ENCODE peak calls at places on chromosomes 6 and 20, in four cellular contexts. One of them, this sample, is unnamed.

GRCh38 chr20:59684685-59685212 is 80.4 kb downstream of the PHACTR3 start:
- DNase-seq in fibroblast of lung: no peak
- DNase-seq in PC-3: no peak
- DNase-seq in mammary epithelial cell: no peak
- DNase-seq in this sample: no peak

GRCh38 chr6:5995705-5996686 is 10.7 kb downstream of the NRN1 start:
- DNase-seq in fibroblast of lung: peak; percentile 31
- DNase-seq in PC-3: no peak
- DNase-seq in mammary epithelial cell: peak; percentile 58
- DNase-seq in this sample: peak; percentile 92

GRCh38 chr6:34425132-34425497 is 754 bp downstream of the RPS10 start:
- DNase-seq in fibroblast of lung: peak; percentile 15
- DNase-seq in PC-3: no peak
- DNase-seq in mammary epithelial cell: no peak
- DNase-seq in this sample: peak; percentile 55

GRCh38 chr20:48791014-48791413 is 36.8 kb downstream of the PREX1 start:
- DNase-seq in fibroblast of lung: peak; percentile 38
- DNase-seq in PC-3: peak; percentile 53
- DNase-seq in mammary epithelial cell: no peak
- DNase-seq in this sample: peak; percentile 24

GRCh38 chr6:74519172-74519571 is 686.7 kb downstream of the COL12A1 start:
- DNase-seq in fibroblast of lung: peak; percentile 56
- DNase-seq in PC-3: peak; percentile 38
- DNase-seq in mammary epithelial cell: peak; percentile 50
- DNase-seq in this sample: peak; percentile 86

GRCh38 chr6:100763617-100764016 is 117.5 kb downstream of the ASCC3 start:
- DNase-seq in fibroblast of lung: no peak
- DNase-seq in PC-3: no peak
- DNase-seq in mammary epithelial cell: no peak
- DNase-seq in this sample: no peak

GRCh38 chr20:13788167-13788834 is 3.5 kb downstream of the NDUFAF5 start:
- DNase-seq in fibroblast of lung: peak; percentile 63
- DNase-seq in PC-3: peak; percentile 74
- DNase-seq in mammary epithelial cell: peak; percentile 52
- DNase-seq in this sample: peak; percentile 74

GRCh38 chr20:36885355-36885754 is 9.4 kb downstream of the TLDC2 start:
- DNase-seq in fibroblast of lung: no peak
- DNase-seq in PC-3: peak; percentile 29
- DNase-seq in mammary epithelial cell: no peak
- DNase-seq in this sample: peak; percentile 17

GRCh38 chr6:112330071-112330876 is 16.9 kb upstream of the RFPL4B start:
- DNase-seq in fibroblast of lung: peak; percentile 60
- DNase-seq in PC-3: peak; percentile 41
- DNase-seq in mammary epithelial cell: peak; percentile 62
- DNase-seq in this sample: peak; percentile 82

GRCh38 chr6:66740346-66740745 is 1033.3 kb upstream of the EYS start:
- DNase-seq in fibroblast of lung: no peak
- DNase-seq in PC-3: no peak
- DNase-seq in mammary epithelial cell: no peak
- DNase-seq in this sample: no peak

GRCh38 chr20:62061851-62062418 is 3.7 kb downstream of the TAF4 start:
- DNase-seq in fibroblast of lung: no peak
- DNase-seq in PC-3: no peak
- DNase-seq in mammary epithelial cell: no peak
- DNase-seq in this sample: no peak

GRCh38 chr6:1016329-1017302 is 295.3 kb upstream of the FOXQ1 start:
- DNase-seq in fibroblast of lung: no peak
- DNase-seq in PC-3: no peak
- DNase-seq in mammary epithelial cell: no peak
- DNase-seq in this sample: no peak

GRCh38 chr6:71529026-71529425 is 240.4 kb downstream of the OGFRL1 start:
- DNase-seq in fibroblast of lung: no peak
- DNase-seq in PC-3: no peak
- DNase-seq in mammary epithelial cell: no peak
- DNase-seq in this sample: no peak

GRCh38 chr20:47501483-47502270 is at the start of gene NCOA3:
- DNase-seq in fibroblast of lung: peak; percentile 94
- DNase-seq in PC-3: peak; percentile 97
- DNase-seq in mammary epithelial cell: peak; percentile 92
- DNase-seq in this sample: peak; percentile 98

GRCh38 chr20:47502271-47502730 is 614 bp downstream of the NCOA3 start:
- DNase-seq in fibroblast of lung: peak; percentile 11
- DNase-seq in PC-3: no peak
- DNase-seq in mammary epithelial cell: peak; percentile 11
- DNase-seq in this sample: peak; percentile 54

GRCh38 chr20:47501117-47501482 is 587 bp upstream of the NCOA3 start:
- DNase-seq in fibroblast of lung: no peak
- DNase-seq in PC-3: peak; percentile 9
- DNase-seq in mammary epithelial cell: no peak
- DNase-seq in this sample: peak; percentile 46

GRCh38 chr20:47502801-47503239 is 1.1 kb downstream of the NCOA3 start:
- DNase-seq in fibroblast of lung: peak; percentile 47
- DNase-seq in PC-3: peak; percentile 63
- DNase-seq in mammary epithelial cell: peak; percentile 50
- DNase-seq in this sample: peak; percentile 76

DNA sequence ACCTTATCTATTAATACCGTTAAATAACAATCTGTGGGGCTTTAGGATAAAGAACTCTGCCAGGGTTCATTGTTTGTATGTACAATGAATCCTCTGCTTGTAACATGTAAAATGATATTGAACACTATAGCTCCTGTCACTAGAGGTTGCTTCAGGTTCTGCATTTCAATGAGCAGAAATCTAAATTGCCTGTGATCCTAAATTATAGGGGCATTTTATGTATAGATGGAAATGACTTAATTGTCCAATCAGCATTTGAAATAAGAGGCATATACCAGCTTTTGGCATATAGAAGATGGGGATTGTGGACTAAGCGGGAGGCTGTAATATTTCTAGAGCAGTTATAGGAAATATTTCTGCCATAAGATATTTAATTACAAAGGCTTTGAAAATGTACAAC is 2.0 kb downstream of the NCOA3 start:
- DNase-seq in fibroblast of lung: no peak
- DNase-seq in PC-3: peak; percentile 47
- DNase-seq in mammary epithelial cell: no peak
- DNase-seq in this sample: peak; percentile 14
- H3K4me2 ChIP-seq in fibroblast of lung: peak overlapping the region; percentile 85
- H3K4me2 ChIP-seq in PC-3: peak overlapping the region; percentile 93
- H3K4me2 ChIP-seq in mammary epithelial cell: peak overlapping the region; percentile 80
- H3K4me2 ChIP-seq in this sample: peak overlapping the region; percentile 97

GRCh38 chr6:149924933-149925252 is 2.0 kb upstream of the RAET1G start:
- DNase-seq in fibroblast of lung: no peak
- DNase-seq in PC-3: no peak
- DNase-seq in mammary epithelial cell: no peak
- DNase-seq in this sample: no peak

GRCh38 chr6:149924206-149924932 is 1.4 kb upstream of the RAET1G start:
- DNase-seq in fibroblast of lung: no peak
- DNase-seq in PC-3: no peak
- DNase-seq in mammary epithelial cell: no peak
- DNase-seq in this sample: no peak

GRCh38 chr6:149925253-149925973 is 2.5 kb upstream of the RAET1G start:
- DNase-seq in fibroblast of lung: peak; percentile 9
- DNase-seq in PC-3: no peak
- DNase-seq in mammary epithelial cell: no peak
- DNase-seq in this sample: peak; percentile 66

GRCh38 chr6:149922642-149923326 is at the start of gene RAET1G:
- DNase-seq in fibroblast of lung: peak; percentile 95
- DNase-seq in PC-3: peak; percentile 85
- DNase-seq in mammary epithelial cell: peak; percentile 93
- DNase-seq in this sample: peak; percentile 97

DNA sequence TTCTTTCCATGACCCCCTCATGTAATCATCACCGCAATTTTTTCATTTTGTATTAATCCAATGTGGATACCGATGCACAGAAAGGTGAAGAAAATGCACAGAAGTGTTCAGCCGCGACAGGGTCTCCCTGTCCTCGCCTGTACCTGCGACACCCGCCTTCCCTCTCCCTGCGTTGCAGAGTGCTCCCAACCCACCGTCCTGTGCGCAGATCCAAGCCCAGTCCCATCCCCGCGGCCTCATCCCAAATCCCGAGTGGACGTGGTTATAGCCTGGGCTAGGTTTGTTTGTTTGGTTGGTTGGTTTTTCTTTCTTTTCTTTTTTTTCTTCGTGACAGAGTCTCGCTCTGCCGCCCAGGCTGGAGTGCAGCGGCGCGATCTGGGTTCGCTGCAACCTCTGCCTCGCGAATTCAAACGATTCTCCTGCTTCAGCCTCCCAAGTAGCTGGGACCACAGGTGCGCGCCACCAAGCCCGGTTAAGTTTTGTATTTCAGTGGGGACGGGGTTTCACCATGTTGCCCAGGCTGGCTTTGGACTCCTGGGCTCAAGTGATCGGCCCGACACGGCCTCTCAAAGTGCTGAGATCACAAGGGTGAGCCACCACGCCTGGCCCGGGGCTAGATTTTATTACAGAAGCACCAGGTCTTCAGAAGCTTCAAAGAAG is 536 bp upstream of the RAET1G start:
- DNase-seq in fibroblast of lung: no peak
- DNase-seq in PC-3: no peak
- DNase-seq in mammary epithelial cell: no peak
- DNase-seq in this sample: no peak
- H3K9me3 ChIP-seq in fibroblast of lung: no peaks in the 10 kb centered on the region
- H3K9me3 ChIP-seq in PC-3: no peaks in the 10 kb centered on the region
- H3K9me3 ChIP-seq in mammary epithelial cell: no peaks in the 10 kb centered on the region
- H3K9me3 ChIP-seq in this sample: no peaks in the 10 kb centered on the region

DNA sequence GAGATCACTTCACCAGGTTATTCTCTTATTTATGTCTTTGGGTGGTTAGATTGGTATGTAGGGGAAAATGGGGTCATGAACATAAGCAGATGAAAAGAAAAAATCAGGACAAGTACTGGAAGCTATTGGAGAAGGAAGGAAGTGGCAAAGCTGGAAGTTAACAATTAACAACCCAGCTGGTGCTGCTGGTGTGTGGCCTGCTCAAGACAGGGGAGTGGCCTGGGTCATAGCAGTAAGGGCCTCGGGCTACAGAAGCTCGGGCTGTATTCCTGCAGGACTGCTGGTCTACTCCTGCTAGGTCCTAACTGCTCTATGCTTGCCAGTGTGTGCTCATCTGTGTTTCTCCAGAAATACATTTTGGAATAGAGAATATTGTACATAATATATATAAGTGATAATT is 19.6 kb downstream of the MYLIP start:
- DNase-seq in fibroblast of lung: no peak
- DNase-seq in PC-3: no peak
- DNase-seq in mammary epithelial cell: no peak
- DNase-seq in this sample: no peak
- H4K20me1 ChIP-seq in fibroblast of lung: no peaks in the 10 kb centered on the region
- H4K20me1 ChIP-seq in PC-3: no peaks in the 10 kb centered on the region
- H4K20me1 ChIP-seq in mammary epithelial cell: no peaks in the 10 kb centered on the region
- H4K20me1 ChIP-seq in this sample: no peaks in the 10 kb centered on the region

GRCh38 chr6:168459572-168459971 is 18.6 kb downstream of the SMOC2 start:
- DNase-seq in fibroblast of lung: no peak
- DNase-seq in PC-3: no peak
- DNase-seq in mammary epithelial cell: no peak
- DNase-seq in this sample: no peak

GRCh38 chr6:168456907-168457771 is 16.2 kb downstream of the SMOC2 start:
- DNase-seq in fibroblast of lung: no peak
- DNase-seq in PC-3: no peak
- DNase-seq in mammary epithelial cell: no peak
- DNase-seq in this sample: no peak

GRCh38 chr6:168458101-168458500 is 17.1 kb downstream of the SMOC2 start:
- DNase-seq in fibroblast of lung: no peak
- DNase-seq in PC-3: no peak
- DNase-seq in mammary epithelial cell: no peak
- DNase-seq in this sample: no peak

GRCh38 chr6:168468046-168468445 is 27.1 kb downstream of the SMOC2 start:
- DNase-seq in fibroblast of lung: no peak
- DNase-seq in PC-3: no peak
- DNase-seq in mammary epithelial cell: no peak
- DNase-seq in this sample: no peak

DNA sequence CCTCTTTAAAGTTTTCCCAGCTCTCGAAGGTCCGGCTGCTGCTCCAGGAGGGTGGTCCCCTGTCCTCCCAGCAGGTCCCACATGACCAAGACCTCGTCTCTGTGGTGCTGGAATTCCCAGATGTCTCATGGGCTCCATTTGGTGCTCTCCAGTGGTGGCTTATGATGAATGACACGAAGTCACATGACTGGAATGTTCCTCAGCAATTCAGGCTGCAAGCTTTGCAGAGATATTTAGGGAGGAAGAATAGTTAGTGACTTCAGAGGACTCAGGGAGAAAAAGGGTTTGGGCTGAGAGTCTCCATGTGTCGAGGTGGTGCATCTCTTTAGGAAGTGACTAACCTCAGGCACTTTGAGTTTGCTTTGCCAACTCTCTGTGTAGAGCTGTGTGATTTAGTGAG is 21.5 kb downstream of the SMOC2 start:
- DNase-seq in fibroblast of lung: no peak
- DNase-seq in PC-3: no peak
- DNase-seq in mammary epithelial cell: no peak
- DNase-seq in this sample: no peak
- H3K4me2 ChIP-seq in fibroblast of lung: no peak overlapping the region
- H3K4me2 ChIP-seq in PC-3: no peak overlapping the region
- H3K4me2 ChIP-seq in mammary epithelial cell: no peak overlapping the region
- H3K4me2 ChIP-seq in this sample: no peak overlapping the region

DNA sequence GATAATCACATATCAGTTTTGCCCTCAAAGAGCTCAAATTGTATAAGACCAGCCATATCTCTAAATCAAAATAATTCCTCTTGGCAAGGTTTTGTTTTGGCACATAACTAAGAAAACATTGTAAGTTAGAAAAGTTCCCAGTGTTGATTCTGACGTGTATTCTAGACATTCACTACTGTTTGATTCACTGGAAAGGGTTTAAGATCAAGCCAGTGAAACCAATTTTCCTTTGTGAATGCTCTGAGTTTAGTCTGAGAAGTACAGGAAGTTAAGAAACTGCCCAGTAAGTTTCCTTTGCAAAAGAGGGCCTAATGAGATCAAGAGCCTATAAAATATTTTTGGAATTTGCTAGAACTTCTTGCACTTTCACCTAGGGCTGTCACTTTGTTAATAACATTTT is 143.0 kb downstream of the FNDC1 start:
- DNase-seq in fibroblast of lung: peak; percentile 19
- DNase-seq in PC-3: no peak
- DNase-seq in mammary epithelial cell: no peak
- DNase-seq in this sample: peak; percentile 40
- H3K9me3 ChIP-seq in fibroblast of lung: no peaks in the 10 kb centered on the region
- H3K9me3 ChIP-seq in PC-3: no peaks in the 10 kb centered on the region
- H3K9me3 ChIP-seq in mammary epithelial cell: no peaks in the 10 kb centered on the region
- H3K9me3 ChIP-seq in this sample: no peaks in the 10 kb centered on the region

DNA sequence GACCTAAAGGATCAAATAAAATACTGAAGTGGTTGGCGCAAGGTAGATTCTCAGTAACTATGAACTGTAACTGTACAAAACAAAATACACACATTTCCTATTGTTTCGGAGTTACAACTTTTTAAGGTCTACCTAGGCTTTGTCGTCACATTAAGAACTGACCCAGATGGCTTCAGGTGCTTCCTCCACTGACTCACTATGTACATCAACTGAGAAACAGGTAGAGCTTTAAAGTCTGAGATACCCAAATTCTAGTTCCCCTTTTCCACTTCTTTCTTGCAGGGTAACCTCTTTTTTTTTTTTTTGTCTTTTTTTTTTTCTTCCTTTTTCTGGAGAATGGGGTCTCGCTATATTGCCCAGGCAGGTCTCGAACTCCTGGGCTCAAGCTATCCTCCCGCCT is 5.5 kb downstream of the SNRPB start:
- DNase-seq in fibroblast of lung: no peak
- DNase-seq in PC-3: no peak
- DNase-seq in mammary epithelial cell: no peak
- DNase-seq in this sample: no peak
- H4K20me1 ChIP-seq in fibroblast of lung: peaks cover 2% of the 10 kb centered on the region
- H4K20me1 ChIP-seq in PC-3: peaks cover 84% of the 10 kb centered on the region
- H4K20me1 ChIP-seq in mammary epithelial cell: peaks cover 26% of the 10 kb centered on the region
- H4K20me1 ChIP-seq in this sample: peaks cover 22% of the 10 kb centered on the region